ENCODE peak calls at places on chromosomes 6 and 20, in five cellular contexts. T is neuronal stem cell, M is upper lobe of right lung, E is bronchial epithelial cell, V is psoas muscle. Y is an unnamed sample.

GRCh38 chr6:135586844-135587243 is 89.3 kb upstream of the AHI1 start:
- DNase-seq in T (no peak), M (no peak), E (peak; percentile 8), V (no peak), Y (no peak)

GRCh38 chr20:62768815-62769287 is 27.4 kb upstream of the MRGBP start:
- DNase-seq in T (no peak), M (no peak), E (no peak), V (peak; percentile 12), Y (no peak)

GRCh38 chr20:35055445-35056276 is 36.9 kb downstream of the TRPC4AP start:
- DNase-seq in T (no peak), M (no peak), E (no peak), V (no peak), Y (no peak)

GRCh38 chr6:56938634-56939294 is 16.1 kb upstream of the BEND6 start:
- DNase-seq in T (no peak), M (no peak), E (peak; percentile 100), V (peak; percentile 38), Y (peak; percentile 22)

GRCh38 chr6:108846628-108847027 is 1.6 kb upstream of the ARMC2 start:
- DNase-seq in T (no peak), M (no peak), E (no peak), V (no peak), Y (no peak)

GRCh38 chr6:33710296-33711121 is 991 bp downstream of the UQCC2 start:
- DNase-seq in T (no peak), M (peak; percentile 23), E (no peak), V (no peak), Y (no peak)

GRCh38 chr20:59614714-59615113 is 10.4 kb downstream of the PHACTR3 start:
- DNase-seq in T (no peak), M (no peak), E (no peak), V (no peak), Y (no peak)

GRCh38 chr6:74137910-74138309 is 441.9 kb downstream of the CD109 start:
- DNase-seq in T (no peak), M (no peak), E (peak; percentile 16), V (no peak), Y (no peak)

GRCh38 chr6:45640081-45640491 is 262.4 kb upstream of the SUPT3H start:
- DNase-seq in T (no peak), M (no peak), E (peak; percentile 46), V (no peak), Y (no peak)

GRCh38 chr6:137921823-137922222 is 54.8 kb downstream of the TNFAIP3 start:
- DNase-seq in T (no peak), M (no peak), E (no peak), V (no peak), Y (no peak)

GRCh38 chr6:12150812-12151432 is 138.8 kb downstream of the HIVEP1 start:
- DNase-seq in T (no peak), M (peak; percentile 62), E (peak; percentile 35), V (no peak), Y (no peak)

GRCh38 chr6:31426395-31426794 is 23.0 kb downstream of the MICA start:
- DNase-seq in T (no peak), M (no peak), E (no peak), V (no peak), Y (no peak)

GRCh38 chr20:46333136-46333991 is 25.1 kb upstream of the CDH22 start:
- DNase-seq in T (no peak), M (no peak), E (no peak), V (peak; percentile 43), Y (no peak)

GRCh38 chr20:47256665-47257236 is 99.7 kb downstream of the ZMYND8 start:
- DNase-seq in T (no peak), M (peak; percentile 3), E (peak; percentile 30), V (no peak), Y (no peak)

GRCh38 chr6:98787961-98788360 is 46.4 kb upstream of the POU3F2 start:
- DNase-seq in T (no peak), M (no peak), E (no peak), V (no peak), Y (no peak)

GRCh38 chr6:130215526-130215925 is 7.2 kb downstream of the SAMD3 start:
- DNase-seq in T (no peak), M (no peak), E (no peak), V (no peak), Y (no peak)

GRCh38 chr20:19211661-19212523 is 550 bp upstream of the SLC24A3 start:
- DNase-seq in T (peak; percentile 36), M (peak; percentile 80), E (no peak), V (peak; percentile 28), Y (no peak)

GRCh38 chr20:57838670-57839142 is 128.9 kb upstream of the PMEPA1 start:
- DNase-seq in T (no peak), M (no peak), E (no peak), V (no peak), Y (no peak)

GRCh38 chr6:85250586-85251216 is 199.2 kb upstream of the NT5E start:
- DNase-seq in T (no peak), M (no peak), E (peak; percentile 33), V (no peak), Y (no peak)

GRCh38 chr6:113291751-113292445 is 565.2 kb upstream of the MARCKS start:
- DNase-seq in T (no peak), M (no peak), E (no peak), V (no peak), Y (no peak)

GRCh38 chr20:58174708-58175287 is 53.7 kb downstream of the ANKRD60 start:
- DNase-seq in T (no peak), M (no peak), E (no peak), V (peak; percentile 64), Y (peak; percentile 86)

GRCh38 chr20:31485450-31486339 is 10.6 kb downstream of the REM1 start:
- DNase-seq in T (no peak), M (peak; percentile 69), E (no peak), V (peak; percentile 67), Y (peak; percentile 60)

GRCh38 chr6:148968636-148969270 is 221.9 kb downstream of the UST start:
- DNase-seq in T (no peak), M (no peak), E (no peak), V (no peak), Y (no peak)

DNA sequence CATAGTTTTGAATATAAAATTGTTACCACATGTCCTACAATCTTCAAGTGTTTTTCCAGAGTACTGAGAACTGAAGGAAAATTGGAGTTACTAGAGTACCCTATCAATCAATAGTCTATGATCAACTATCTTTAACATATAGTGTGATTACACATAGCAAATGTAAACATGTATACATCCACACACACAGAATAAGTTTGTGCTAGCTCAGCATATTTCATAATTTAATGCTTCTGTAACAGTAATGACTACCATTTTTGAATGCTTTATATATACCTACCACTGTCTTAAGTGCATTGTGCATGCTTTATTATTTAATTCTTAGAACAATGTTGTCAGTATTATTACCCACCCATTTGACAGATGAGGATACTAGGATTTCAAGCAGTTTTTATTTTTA is 523.9 kb downstream of the HAO1 start:
- DNase-seq in T (no peak), M (no peak), E (no peak), V (no peak), Y (no peak)
- H3K27me3 ChIP-seq in T (no peaks in the 10 kb centered on the region), M (no peaks in the 10 kb centered on the region), E (no peaks in the 10 kb centered on the region), V (no peaks in the 10 kb centered on the region), Y (no peaks in the 10 kb centered on the region)

GRCh38 chr6:41163419-41163717 is 452 bp upstream of the TREM2 start:
- DNase-seq in T (no peak), M (no peak), E (no peak), V (no peak), Y (no peak)
- H3K27me3 ChIP-seq in T (no peaks in the 10 kb centered on the region), M (no peaks in the 10 kb centered on the region), E (no peaks in the 10 kb centered on the region), V (peaks cover 2% of the 10 kb centered on the region), Y (peaks cover 22% of the 10 kb centered on the region)

GRCh38 chr6:150967910-150968309 is 102.4 kb downstream of the MTHFD1L start:
- DNase-seq in T (no peak), M (no peak), E (no peak), V (no peak), Y (no peak)
- H3K27me3 ChIP-seq in T (no peaks in the 10 kb centered on the region), M (no peaks in the 10 kb centered on the region), E (no peaks in the 10 kb centered on the region), V (no peaks in the 10 kb centered on the region), Y (no peaks in the 10 kb centered on the region)

GRCh38 chr6:37819177-37819801 is at the start of gene ZFAND3:
- DNase-seq in T (peak; percentile 98), M (peak; percentile 99), E (peak; percentile 81), V (peak; percentile 98), Y (peak; percentile 98)

GRCh38 chr6:37819802-37820712 is 530 bp downstream of the ZFAND3 start:
- DNase-seq in T (no peak), M (peak; percentile 86), E (peak; percentile 85), V (peak; percentile 68), Y (peak; percentile 75)

GRCh38 chr6:37818536-37819176 is 871 bp upstream of the ZFAND3 start:
- DNase-seq in T (peak; percentile 97), M (peak; percentile 98), E (peak; percentile 83), V (peak; percentile 96), Y (peak; percentile 95)

GRCh38 chr6:37814374-37814773 is 5.2 kb upstream of the ZFAND3 start:
- DNase-seq in T (no peak), M (no peak), E (no peak), V (no peak), Y (no peak)

GRCh38 chr6:37816599-37817375 is 2.7 kb upstream of the ZFAND3 start:
- DNase-seq in T (no peak), M (no peak), E (no peak), V (no peak), Y (no peak)
- H3K27me3 ChIP-seq in T (no peaks in the 10 kb centered on the region), M (no peaks in the 10 kb centered on the region), E (no peaks in the 10 kb centered on the region), V (no peaks in the 10 kb centered on the region), Y (no peaks in the 10 kb centered on the region)

GRCh38 chr6:50832912-50833311 is 14.2 kb downstream of the TFAP2B start:
- DNase-seq in T (no peak), M (no peak), E (no peak), V (no peak), Y (no peak)
- H3K27me3 ChIP-seq in T (peaks cover 10% of the 10 kb centered on the region), M (peaks cover 71% of the 10 kb centered on the region), E (peaks cover 4% of the 10 kb centered on the region), V (peaks cover 6% of the 10 kb centered on the region), Y (peaks cover 71% of the 10 kb centered on the region)